ENCODE peak calls at places on chromosomes 16 and 17, in six cellular contexts. E is type B pancreatic cell, V is HFFc6, S is fibroblast of the aortic adventitia, Y is right atrium auricular region, O is cardiac fibroblast. H is an unnamed sample.

GRCh38 chr16:66536525-66536924 is 13.4 kb downstream of the TK2 start:
- DNase-seq in E (no peak), O (no peak), V (no peak), S (no peak), Y (no peak), H (no peak)

GRCh38 chr16:13333336-13333735 is 431.9 kb downstream of the SHISA9 start:
- DNase-seq in E (no peak), S (no peak), Y (no peak), V (no peak), O (no peak), H (no peak)

GRCh38 chr17:980406-981291 is 1.1 kb upstream of the NXN start:
- DNase-seq in V (peak), E (no peak), O (peak), S (peak), Y (peak), H (peak)

GRCh38 chr16:28320741-28321140 is 28.4 kb downstream of the SBK1 start:
- DNase-seq in S (no peak), O (no peak), E (no peak), Y (no peak), V (no peak), H (no peak)

GRCh38 chr17:78766225-78766624 is 15.8 kb downstream of the CYTH1 start:
- DNase-seq in S (no peak), V (no peak), Y (no peak), E (no peak), O (no peak), H (no peak)

GRCh38 chr16:14196539-14196938 is 125.4 kb downstream of the MRTFB start:
- DNase-seq in Y (no peak), V (no peak), E (no peak), S (peak), O (peak), H (no peak)

GRCh38 chr16:83915081-83915480 is 16.2 kb downstream of the MLYCD start:
- DNase-seq in E (no peak), V (no peak), Y (no peak), S (no peak), O (no peak), H (no peak)

GRCh38 chr17:73308017-73308823 is 3.6 kb downstream of the CDC42EP4 start:
- DNase-seq in V (peak), S (peak), Y (peak), E (no peak), O (peak), H (peak)

GRCh38 chr17:64787255-64787920 is 125.3 kb upstream of the SMURF2 start:
- DNase-seq in V (no peak), Y (no peak), S (no peak), O (no peak), E (no peak), H (no peak)

GRCh38 chr16:83755391-83755790 is 52.4 kb upstream of the HSBP1 start:
- DNase-seq in Y (no peak), V (no peak), E (no peak), O (no peak), S (no peak), H (no peak)

GRCh38 chr17:35804658-35805192 is 4.6 kb upstream of the TAF15 start:
- DNase-seq in Y (no peak), E (no peak), O (peak), V (peak), S (peak), H (peak)

GRCh38 chr17:27466376-27466747 is 10.1 kb downstream of the KSR1 start:
- DNase-seq in Y (no peak), E (no peak), O (no peak), V (no peak), S (no peak), H (no peak)

GRCh38 chr17:58985265-58985810 is 121.3 kb downstream of the TRIM37 start:
- DNase-seq in O (no peak), V (no peak), Y (no peak), E (no peak), S (no peak), H (no peak)

GRCh38 chr17:30372755-30373154 is 6.0 kb upstream of the CPD start:
- DNase-seq in V (peak), O (no peak), S (no peak), Y (no peak), E (no peak), H (peak)

GRCh38 chr16:71626018-71626857 is at the start of gene MARVELD3:
- DNase-seq in V (no peak), S (no peak), O (no peak), E (peak), Y (no peak), H (no peak)

GRCh38 chr16:67441289-67441753 is 10.4 kb downstream of the HSD11B2 start:
- DNase-seq in V (no peak), Y (no peak), E (no peak), S (no peak), O (no peak), H (no peak)

GRCh38 chr17:32739722-32740121 is 137.2 kb downstream of the MYO1D start:
- DNase-seq in V (no peak), S (no peak), E (no peak), O (no peak), Y (no peak), H (no peak)

GRCh38 chr17:49055181-49055927 is 58.2 kb downstream of the IGF2BP1 start:
- DNase-seq in S (no peak), V (no peak), E (no peak), Y (no peak), O (no peak), H (no peak)

GRCh38 chr17:2380225-2380922 is 20.5 kb downstream of the MNT start:
- DNase-seq in S (no peak), E (no peak), V (no peak), O (no peak), Y (no peak), H (peak)

GRCh38 chr16:53865492-53865863 is 161.5 kb downstream of the FTO start:
- DNase-seq in O (peak), V (peak), S (peak), E (no peak), Y (no peak), H (peak)

GRCh38 chr17:39769974-39770587 is 32.3 kb downstream of the GRB7 start:
- DNase-seq in Y (no peak), O (no peak), E (no peak), S (peak), V (peak), H (no peak)

GRCh38 chr16:89657442-89658220 is at the start of the genes CHMP1A and SPATA33:
- DNase-seq in V (peak), O (peak), E (peak), S (peak), Y (peak), H (peak)

GRCh38 chr17:66190738-66191606 is 961 bp downstream of the CEP112 start:
- DNase-seq in E (no peak), O (peak), S (peak), Y (no peak), V (peak), H (peak)

GRCh38 chr17:29561541-29562517 is 5.0 kb downstream of the ABHD15 start:
- DNase-seq in O (peak), Y (peak), S (peak), V (no peak), E (no peak), H (no peak)

GRCh38 chr16:69853481-69853880 is 91.3 kb downstream of the WWP2 start:
- DNase-seq in S (no peak), E (no peak), O (no peak), Y (no peak), V (no peak), H (no peak)

DNA sequence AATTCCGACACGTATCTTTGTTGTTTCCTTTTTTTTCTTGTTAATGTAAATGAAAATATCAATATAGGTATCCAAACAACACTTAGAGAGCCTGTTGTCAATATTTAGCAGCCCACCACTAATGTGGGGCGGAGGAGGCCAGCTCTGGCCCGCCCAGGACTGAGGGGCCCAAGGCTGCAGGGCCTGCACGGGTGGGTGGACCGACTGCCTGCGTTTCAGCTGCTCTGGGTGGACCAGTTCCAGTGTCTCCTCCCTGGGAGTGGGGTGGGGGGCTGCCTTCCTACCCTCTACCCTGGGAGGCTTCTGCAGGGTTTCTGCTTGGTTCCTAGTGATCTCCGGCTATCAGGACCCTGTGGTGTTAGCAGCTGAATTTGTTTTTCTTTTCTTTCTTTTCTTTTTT is 15.9 kb upstream of the ADGRG1 start:
- DNase-seq in E (no peak), V (no peak), Y (no peak), S (no peak), O (no peak), H (no peak)
- TF ChIP-seq CTCF in E (no peak), V (no peak), Y (no peak), S (no peak), O (no peak), H (no peak)

GRCh38 chr17:69357701-69358100 is 30.8 kb upstream of the ABCA5 start:
- DNase-seq in O (no peak), V (no peak), Y (no peak), S (no peak), E (no peak), H (no peak)
- TF ChIP-seq CTCF in O (no peak), V (no peak), Y (no peak), S (no peak), E (no peak), H (no peak)

DNA sequence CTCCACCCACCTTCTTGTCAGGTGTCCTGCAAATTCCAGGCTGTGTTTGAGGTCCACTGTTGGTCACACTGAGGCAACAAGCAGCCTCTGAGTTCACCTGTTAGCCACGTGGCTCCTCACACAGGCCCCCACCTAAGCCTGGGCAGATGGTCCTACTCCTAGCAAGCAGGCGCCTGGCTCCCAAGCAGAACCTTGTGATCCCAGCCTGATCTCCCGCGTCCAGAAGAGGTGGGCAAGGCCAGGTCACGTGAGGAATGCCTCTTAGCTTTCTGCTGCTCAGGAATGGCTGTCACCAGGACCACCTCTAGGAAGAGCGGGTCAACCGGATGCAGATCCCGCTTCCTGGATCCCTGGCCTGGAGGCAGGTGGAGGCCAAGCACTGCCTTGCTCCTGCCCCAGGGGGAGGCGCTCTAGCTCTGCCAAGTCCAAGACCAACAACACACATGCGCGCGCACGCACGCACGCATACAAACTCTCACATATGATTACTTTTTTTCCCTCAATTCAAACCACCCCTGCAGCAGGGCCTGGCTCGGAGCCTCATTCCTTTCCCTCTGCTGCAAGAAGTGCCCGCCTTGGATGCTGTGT is 9.5 kb downstream of the CYB561 start:
- DNase-seq in V (no peak), E (no peak), S (peak), O (peak), Y (no peak), H (no peak)
- TF ChIP-seq CTCF in V (peak), E (no peak), S (peak), O (no peak), Y (no peak), H (no peak)

GRCh38 chr17:43940630-43941029 is 1.6 kb downstream of the PPY start:
- DNase-seq in O (peak), Y (no peak), S (peak), E (no peak), V (peak), H (peak)
- TF ChIP-seq CTCF in O (peak), Y (peak), S (peak), E (peak), V (peak), H (peak)

GRCh38 chr16:84950906-84951305 is 60.4 kb downstream of the ZDHHC7 start:
- DNase-seq in E (no peak), S (no peak), V (no peak), Y (no peak), O (no peak), H (no peak)
- TF ChIP-seq CTCF in E (peak), S (peak), V (peak), Y (no peak), O (peak), H (peak)

GRCh38 chr16:85171809-85172464 is 59.7 kb upstream of the CIBAR2 start:
- DNase-seq in S (no peak), O (peak), V (no peak), Y (no peak), E (no peak), H (peak)

GRCh38 chr16:85173981-85174751 is 61.9 kb upstream of the CIBAR2 start:
- DNase-seq in E (no peak), V (peak), O (peak), Y (no peak), S (peak), H (peak)

GRCh38 chr16:85171004-85171808 is 58.9 kb upstream of the CIBAR2 start:
- DNase-seq in S (no peak), E (no peak), Y (no peak), O (no peak), V (no peak), H (no peak)

GRCh38 chr16:85173077-85173980 is 61.1 kb upstream of the CIBAR2 start:
- DNase-seq in S (peak), E (no peak), V (peak), Y (no peak), O (peak), H (peak)

GRCh38 chr16:85172465-85173071 is 60.3 kb upstream of the CIBAR2 start:
- DNase-seq in Y (no peak), O (no peak), E (no peak), S (no peak), V (peak), H (peak)
- TF ChIP-seq CTCF in Y (peak), O (no peak), E (peak), S (no peak), V (peak), H (peak)

DNA sequence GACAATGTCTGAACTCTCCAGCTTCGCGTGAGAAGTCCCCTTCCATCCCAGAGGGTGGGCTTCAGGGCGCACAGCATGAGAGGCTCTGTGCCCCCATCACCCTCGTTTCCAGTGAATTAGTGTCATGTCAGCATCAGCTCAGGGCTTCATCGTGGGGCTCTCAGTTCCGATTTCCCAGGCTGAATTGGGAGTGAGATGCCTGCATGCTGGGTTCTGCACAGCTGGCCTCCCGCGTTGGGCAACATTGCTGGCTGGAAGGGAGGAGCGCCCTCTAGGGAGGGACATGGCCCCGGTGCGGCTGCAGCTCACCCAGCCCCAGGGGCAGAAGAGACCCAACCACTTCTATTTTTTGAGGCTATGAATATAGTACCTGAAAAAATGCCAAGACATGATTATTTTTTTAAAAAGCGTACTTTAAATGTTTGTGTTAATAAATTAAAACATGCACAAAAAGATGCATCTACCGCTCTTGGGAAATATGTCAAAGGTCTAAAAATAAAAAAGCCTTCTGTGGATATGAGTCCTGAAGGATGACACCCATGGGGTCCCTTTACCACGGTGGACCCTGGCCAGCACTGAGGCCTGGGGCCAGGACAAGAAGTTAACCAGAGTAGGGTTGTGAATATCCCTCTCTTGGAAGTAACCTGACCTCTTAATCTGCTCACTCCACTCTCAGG is 10.5 kb upstream of the ITGAD start:
- DNase-seq in O (peak), E (no peak), Y (peak), S (peak), V (peak), H (peak)
- TF ChIP-seq CTCF in O (peak), E (peak), Y (peak), S (peak), V (peak), H (peak)

GRCh38 chr17:19318611-19319010 is 43.9 kb downstream of the B9D1 start:
- DNase-seq in O (no peak), E (no peak), S (no peak), V (no peak), Y (no peak), H (no peak)

GRCh38 chr17:19315104-19315503 is 47.4 kb downstream of the B9D1 start:
- DNase-seq in V (no peak), E (no peak), O (no peak), Y (no peak), S (no peak), H (no peak)

GRCh38 chr17:19316756-19317358 is 45.7 kb downstream of the B9D1 start:
- DNase-seq in O (no peak), E (no peak), S (no peak), V (no peak), Y (no peak), H (no peak)

GRCh38 chr17:19319771-19320505 is 42.6 kb downstream of the B9D1 start:
- DNase-seq in Y (no peak), S (no peak), V (no peak), E (no peak), O (no peak), H (no peak)

DNA sequence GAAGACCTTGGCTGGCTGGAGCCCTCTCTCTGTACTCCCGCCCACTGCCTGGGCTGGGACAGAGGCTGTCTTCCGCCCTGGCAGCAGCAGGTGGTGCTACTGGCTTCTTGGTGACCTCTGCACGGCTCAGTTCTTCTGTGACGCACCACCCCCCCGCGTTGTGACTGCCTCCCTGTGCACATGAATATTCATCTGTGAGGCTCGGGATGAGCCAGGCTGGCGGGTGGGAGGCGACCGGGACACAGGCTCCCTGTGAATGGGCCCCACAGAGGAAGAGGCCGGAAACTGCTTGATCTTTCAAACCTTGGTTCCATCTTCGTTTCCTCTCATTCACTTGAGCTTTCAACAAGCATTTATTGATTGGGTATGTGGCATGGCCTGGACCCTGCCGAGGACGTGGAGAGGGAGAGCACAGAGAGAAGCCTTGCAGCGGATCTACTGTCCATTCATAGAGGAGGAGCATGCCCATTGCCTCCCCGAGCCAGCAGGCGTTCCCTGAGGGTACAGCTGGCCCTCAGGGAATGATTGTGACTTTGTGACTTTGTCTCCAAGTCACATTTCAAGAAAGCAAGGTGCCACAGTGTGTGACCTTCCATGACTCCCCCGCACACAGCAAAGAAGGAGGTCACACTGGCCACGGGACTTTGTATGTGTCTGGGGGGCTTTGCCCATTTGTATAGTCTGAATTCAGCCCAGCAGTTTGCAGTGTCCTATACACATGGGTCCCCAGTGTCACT is 45.0 kb downstream of the B9D1 start:
- DNase-seq in O (peak), S (peak), V (no peak), E (no peak), Y (peak), H (peak)
- TF ChIP-seq CTCF in O (peak), S (no peak), V (peak), E (peak), Y (no peak), H (peak)